ENCODE peak calls at places on chromosomes 4 and X, in eight cellular contexts. D, B, U, J, E, Z, T and P are unnamed samples.

GRCh38 chr4:6714954-6715353 is 1.0 kb upstream of the BLOC1S4 start:
- DNase-seq in D (no peak), B (no peak), U (no peak), J (no peak), E (no peak), Z (no peak), T (no peak), P (no peak)

GRCh38 chr4:38382492-38382891 is 281.5 kb upstream of the KLF3 start:
- DNase-seq in D (no peak), B (no peak), U (no peak), J (no peak), E (no peak), Z (no peak), T (no peak), P (no peak)

GRCh38 chr4:3315566-3315965 is 22.7 kb downstream of the RGS12 start:
- DNase-seq in D (no peak), B (no peak), U (no peak), J (peak; percentile 55), E (no peak), Z (peak; percentile 5), T (no peak), P (peak; percentile 55)

GRCh38 chrX:151902813-151903591 is 9.7 kb upstream of the MAGEA4 start:
- DNase-seq in D (peak; percentile 74), B (peak; percentile 66), U (peak; percentile 71), J (peak; percentile 59), E (no peak), Z (no peak), T (peak; percentile 12), P (peak; percentile 76)

GRCh38 chr4:181612240-181612639 is 631.0 kb upstream of the TENM3 start:
- DNase-seq in D (no peak), B (no peak), U (no peak), J (no peak), E (no peak), Z (no peak), T (no peak), P (no peak)

GRCh38 chr4:128596115-128596514 is 213.4 kb upstream of the JADE1 start:
- DNase-seq in D (no peak), B (no peak), U (no peak), J (no peak), E (peak; percentile 58), Z (peak; percentile 75), T (no peak), P (no peak)

GRCh38 chr4:16224264-16224663 is 2.0 kb downstream of the TAPT1 start:
- DNase-seq in D (no peak), B (no peak), U (no peak), J (no peak), E (no peak), Z (no peak), T (no peak), P (no peak)

GRCh38 chrX:148755111-148755510 is 254.7 kb downstream of the AFF2 start:
- DNase-seq in D (no peak), B (no peak), U (no peak), J (no peak), E (no peak), Z (no peak), T (no peak), P (no peak)

GRCh38 chr4:7518871-7519637 is 84.3 kb upstream of the PSAPL1 start:
- DNase-seq in D (no peak), B (no peak), U (no peak), J (no peak), E (peak; percentile 12), Z (no peak), T (no peak), P (peak; percentile 72)

GRCh38 chrX:19687395-19687794 is 172.1 kb upstream of the MAP3K15 start:
- DNase-seq in D (no peak), B (no peak), U (no peak), J (no peak), E (no peak), Z (no peak), T (no peak), P (no peak)

GRCh38 chrX:104564921-104565703 is 887 bp upstream of the IL1RAPL2 start:
- DNase-seq in D (no peak), B (no peak), U (no peak), J (no peak), E (no peak), Z (no peak), T (no peak), P (no peak)

GRCh38 chr4:61202638-61203495 is 2.7 kb downstream of the ADGRL3 start:
- DNase-seq in D (no peak), B (no peak), U (peak; percentile 32), J (no peak), E (no peak), Z (no peak), T (no peak), P (no peak)

GRCh38 chrX:40109288-40110008 is 11.7 kb upstream of the BCOR start:
- DNase-seq in D (no peak), B (peak; percentile 55), U (peak; percentile 81), J (peak; percentile 78), E (peak; percentile 60), Z (peak; percentile 75), T (no peak), P (peak; percentile 69)

GRCh38 chr4:1533501-1534064 is 127.3 kb upstream of the NKX1-1 start:
- DNase-seq in D (no peak), B (peak; percentile 2), U (no peak), J (peak; percentile 47), E (no peak), Z (no peak), T (no peak), P (peak; percentile 47)

GRCh38 chr4:1531683-1532548 is 125.7 kb upstream of the NKX1-1 start:
- DNase-seq in D (no peak), B (no peak), U (peak; percentile 69), J (peak; percentile 51), E (no peak), Z (no peak), T (no peak), P (no peak)

GRCh38 chr4:1534876-1535526 is 128.8 kb upstream of the NKX1-1 start:
- DNase-seq in D (no peak), B (no peak), U (no peak), J (peak; percentile 67), E (no peak), Z (no peak), T (no peak), P (no peak)

GRCh38 chr4:1534076-1534872 is 128.0 kb upstream of the NKX1-1 start:
- DNase-seq in D (no peak), B (no peak), U (no peak), J (peak; percentile 58), E (no peak), Z (no peak), T (no peak), P (peak; percentile 17)

DNA sequence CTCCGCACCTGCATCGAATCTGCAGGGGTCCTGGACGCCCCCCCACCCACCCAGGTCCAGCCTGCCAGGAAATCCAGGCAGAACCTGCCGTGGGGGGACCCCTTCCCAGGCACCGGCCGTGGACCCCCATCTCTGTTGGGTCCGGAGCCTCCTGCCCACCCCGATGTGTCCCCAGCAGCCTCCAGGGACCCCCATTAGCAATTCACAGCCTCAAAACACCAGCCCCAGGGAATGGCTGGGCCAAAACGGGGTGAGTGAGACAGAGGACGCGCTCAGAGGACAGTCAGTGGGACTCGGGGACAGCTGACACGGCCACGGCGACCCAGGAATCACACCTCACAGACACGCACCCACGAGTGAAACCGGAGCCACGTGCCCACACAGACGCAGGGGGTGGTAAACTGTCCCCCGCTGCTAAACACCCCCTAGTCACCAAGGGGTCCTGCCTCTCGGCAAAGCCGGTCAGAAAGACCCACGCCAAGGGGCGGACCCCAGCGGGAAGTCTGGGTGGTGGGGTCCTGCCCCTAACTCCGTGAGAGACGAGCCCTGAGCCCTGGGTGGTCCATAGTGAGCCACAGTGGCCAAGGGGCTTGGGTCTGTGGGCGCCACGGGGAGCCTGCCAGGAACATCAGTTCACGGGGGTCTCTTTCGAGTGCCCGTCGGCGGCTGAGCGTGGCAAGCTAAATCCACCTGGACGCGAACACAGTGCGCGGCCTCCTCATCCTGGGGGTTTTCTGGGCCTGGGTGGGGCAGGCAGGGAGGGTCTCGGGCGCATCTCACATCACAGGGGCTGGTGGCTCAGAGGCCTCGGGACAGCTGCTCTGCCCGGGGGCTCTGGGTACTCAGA is 126.5 kb upstream of the NKX1-1 start:
- DNase-seq in D (no peak), B (no peak), U (no peak), J (peak; percentile 56), E (no peak), Z (no peak), T (no peak), P (peak; percentile 25)
- H3K27me3 ChIP-seq in D (peaks cover 19% of the 10 kb centered on the region), B (peaks cover 54% of the 10 kb centered on the region), U (peaks cover 16% of the 10 kb centered on the region), J (no peaks in the 10 kb centered on the region), E (no peaks in the 10 kb centered on the region), Z (peaks cover 29% of the 10 kb centered on the region), T (no peaks in the 10 kb centered on the region), P (peaks cover 12% of the 10 kb centered on the region)

GRCh38 chr4:26727849-26728248 is 132.8 kb upstream of the STIM2 start:
- DNase-seq in D (no peak), B (no peak), U (no peak), J (no peak), E (no peak), Z (no peak), T (no peak), P (no peak)

GRCh38 chr4:26732356-26732755 is 128.3 kb upstream of the STIM2 start:
- DNase-seq in D (no peak), B (no peak), U (no peak), J (no peak), E (no peak), Z (no peak), T (no peak), P (no peak)

GRCh38 chr4:26729027-26729426 is 131.6 kb upstream of the STIM2 start:
- DNase-seq in D (no peak), B (no peak), U (peak; percentile 11), J (no peak), E (no peak), Z (no peak), T (no peak), P (no peak)

GRCh38 chr4:26729547-26729946 is 131.1 kb upstream of the STIM2 start:
- DNase-seq in D (no peak), B (no peak), U (no peak), J (no peak), E (no peak), Z (no peak), T (no peak), P (no peak)

GRCh38 chr4:26731342-26731741 is 129.3 kb upstream of the STIM2 start:
- DNase-seq in D (no peak), B (peak; percentile 41), U (no peak), J (no peak), E (no peak), Z (no peak), T (no peak), P (no peak)
- TF ChIP-seq CTCF in D (no peak), B (no peak), U (no peak), J (no peak), E (no peak), Z (no peak), T (no peak), P (no peak)

GRCh38 chr4:176090115-176090514 is 24.5 kb downstream of the WDR17 start:
- DNase-seq in D (no peak), B (no peak), U (no peak), J (no peak), E (no peak), Z (no peak), T (no peak), P (no peak)
- H3K36me3 ChIP-seq in D (no peaks in the 10 kb centered on the region), B (no peaks in the 10 kb centered on the region), U (no peaks in the 10 kb centered on the region), J (no peaks in the 10 kb centered on the region), E (no peaks in the 10 kb centered on the region), Z (no peaks in the 10 kb centered on the region), T (no peaks in the 10 kb centered on the region), P (no peaks in the 10 kb centered on the region)

DNA sequence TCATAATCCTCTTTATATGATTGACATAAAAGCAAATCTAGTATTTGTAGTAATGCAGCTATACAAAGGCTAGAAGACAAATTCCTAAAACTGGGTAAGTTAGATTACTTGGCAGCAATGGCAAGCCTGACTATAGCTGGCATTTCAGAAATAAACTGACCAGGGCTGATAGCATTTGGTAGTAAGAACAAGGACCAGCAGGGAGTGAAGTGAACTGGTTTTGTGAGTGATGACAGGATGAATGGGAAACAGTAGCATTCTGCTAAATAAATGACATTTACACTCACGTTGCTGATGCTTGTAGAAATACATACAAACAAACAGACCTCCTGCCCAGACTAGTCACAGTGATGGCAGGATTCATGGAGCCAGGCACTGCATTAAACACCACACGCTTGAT is 31.5 kb upstream of the TNIP3 start:
- DNase-seq in D (no peak), B (no peak), U (no peak), J (no peak), E (no peak), Z (no peak), T (no peak), P (no peak)
- H3K27me3 ChIP-seq in D (no peaks in the 10 kb centered on the region), B (peaks cover 1% of the 10 kb centered on the region), U (no peaks in the 10 kb centered on the region), J (no peaks in the 10 kb centered on the region), E (peaks cover 4% of the 10 kb centered on the region), Z (peaks cover 4% of the 10 kb centered on the region), T (no peaks in the 10 kb centered on the region), P (no peaks in the 10 kb centered on the region)